ENCODE peak calls at places on chromosome 2, in five cellular contexts. V, W, D, O and B are unnamed samples.

GRCh38 chr2:222358876-222359275 is 60.1 kb upstream of the PAX3 start:
- DNase-seq in W (no peak), D (peak; percentile 52), O (no peak), V (no peak), B (no peak)

GRCh38 chr2:119367472-119368099 is 809 bp downstream of the DBI start:
- DNase-seq in W (peak; percentile 85), D (peak; percentile 11), V (peak; percentile 84), O (peak; percentile 49), B (peak; percentile 67)

GRCh38 chr2:215419769-215420470 is 15.9 kb downstream of the FN1 start:
- DNase-seq in D (peak; percentile 31), V (no peak), O (no peak), W (no peak), B (no peak)

GRCh38 chr2:96531366-96531765 is 5.2 kb upstream of the ARID5A start:
- DNase-seq in V (no peak), W (peak; percentile 74), O (no peak), D (no peak), B (no peak)

GRCh38 chr2:170739048-170739447 is 23.9 kb downstream of the SP5 start:
- DNase-seq in W (no peak), V (no peak), D (peak; percentile 93), O (peak; percentile 95), B (no peak)

GRCh38 chr2:224982226-224982625 is 60.0 kb downstream of the DOCK10 start:
- DNase-seq in D (peak; percentile 66), W (no peak), V (no peak), O (no peak), B (no peak)

GRCh38 chr2:197001921-197002320 is 75.4 kb upstream of the PGAP1 start:
- DNase-seq in O (no peak), D (no peak), W (no peak), V (no peak), B (no peak)

GRCh38 chr2:48399828-48400552 is 130.0 kb upstream of the STON1 start:
- DNase-seq in O (no peak), W (no peak), D (no peak), V (no peak), B (no peak)

GRCh38 chr2:226556050-226556449 is 243.6 kb downstream of the IRS1 start:
- DNase-seq in W (no peak), V (no peak), O (no peak), D (no peak), B (no peak)

GRCh38 chr2:71554706-71555056 is 101.3 kb downstream of the DYSF start:
- DNase-seq in O (no peak), W (peak; percentile 52), V (no peak), D (no peak), B (no peak)

GRCh38 chr2:240419723-240420122 is 15.7 kb upstream of the GPC1 start:
- DNase-seq in O (no peak), V (no peak), W (no peak), D (no peak), B (peak; percentile 1)

GRCh38 chr2:237475704-237476107 is 11.3 kb upstream of the MLPH start:
- DNase-seq in V (no peak), D (no peak), W (no peak), O (peak; percentile 92), B (no peak)

GRCh38 chr2:160279813-160280465 is 79.9 kb upstream of the ITGB6 start:
- DNase-seq in W (no peak), D (no peak), V (no peak), O (peak; percentile 84), B (no peak)

GRCh38 chr2:235551965-235552364 is 58.1 kb downstream of the AGAP1 start:
- DNase-seq in D (peak; percentile 47), W (peak; percentile 54), V (peak; percentile 68), O (peak; percentile 53), B (peak; percentile 68)

GRCh38 chr2:109325570-109325969 is 196.6 kb downstream of the SH3RF3 start:
- DNase-seq in O (no peak), D (no peak), V (no peak), W (no peak), B (no peak)

GRCh38 chr2:200968735-200969134 is 5.3 kb upstream of the ORC2 start:
- DNase-seq in V (no peak), O (no peak), D (no peak), W (no peak), B (no peak)

GRCh38 chr2:200405599-200406298 is 99.3 kb downstream of the SPATS2L start:
- DNase-seq in D (peak; percentile 89), O (peak; percentile 93), V (peak; percentile 51), W (no peak), B (no peak)

GRCh38 chr2:43227830-43228280 is 1.4 kb upstream of the ZFP36L2 start:
- DNase-seq in O (no peak), D (no peak), W (no peak), V (no peak), B (no peak)

GRCh38 chr2:26471278-26471677 is 6.6 kb downstream of the OTOF start:
- DNase-seq in W (no peak), O (no peak), V (no peak), D (no peak), B (no peak)

GRCh38 chr2:74502720-74503505 is 3.5 kb upstream of the LBX2 start:
- DNase-seq in D (peak; percentile 90), W (peak; percentile 93), V (peak; percentile 90), O (peak; percentile 93), B (peak; percentile 87)

GRCh38 chr2:29525921-29526320 is 395.5 kb downstream of the ALK start:
- DNase-seq in V (no peak), W (no peak), D (no peak), O (no peak), B (no peak)

GRCh38 chr2:180222642-180223041 is 215.5 kb upstream of the CWC22 start:
- DNase-seq in V (peak; percentile 20), W (no peak), D (peak; percentile 94), O (peak; percentile 98), B (no peak)

GRCh38 chr2:168698959-168699358 is 103.5 kb upstream of the NOSTRIN start:
- DNase-seq in V (no peak), D (no peak), W (no peak), O (no peak), B (no peak)

GRCh38 chr2:98508690-98509054 is 64.0 kb downstream of the INPP4A start:
- DNase-seq in D (peak; percentile 89), V (no peak), W (no peak), O (no peak), B (peak; percentile 41)

GRCh38 chr2:68282814-68283812 is 30.8 kb upstream of the PPP3R1 start:
- DNase-seq in O (peak; percentile 63), V (no peak), D (peak; percentile 60), W (no peak), B (no peak)

GRCh38 chr2:218984239-218985020 is 554 bp downstream of the FEV start:
- DNase-seq in D (no peak), O (peak; percentile 30), V (no peak), W (peak; percentile 74), B (no peak)

GRCh38 chr2:218985325-218986091 is 524 bp upstream of the FEV start:
- DNase-seq in W (peak; percentile 39), O (no peak), D (no peak), V (no peak), B (no peak)

GRCh38 chr2:218986148-218986761 is 1.3 kb upstream of the FEV start:
- DNase-seq in O (no peak), V (no peak), D (no peak), W (peak; percentile 30), B (no peak)

GRCh38 chr2:218983971-218984238 is 1.1 kb downstream of the FEV start:
- DNase-seq in W (no peak), O (no peak), V (no peak), D (no peak), B (no peak)

DNA sequence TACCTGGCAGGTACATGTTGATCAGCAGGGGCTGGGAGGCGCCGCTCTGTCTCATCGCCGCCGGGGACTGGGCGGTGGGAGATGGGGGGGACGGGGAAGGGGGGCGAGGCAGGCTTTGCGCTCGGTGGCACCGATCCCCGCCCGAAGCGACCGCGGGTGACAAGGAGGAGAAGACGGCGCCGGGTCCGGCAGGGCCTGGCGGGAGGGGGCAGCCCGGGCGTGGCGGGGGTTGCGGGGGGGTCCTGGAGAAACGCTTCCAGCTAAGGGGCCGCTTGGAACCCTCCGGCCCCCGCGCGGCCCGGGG is at the start of gene FEV:
- DNase-seq in O (no peak), D (no peak), W (peak; percentile 66), V (no peak), B (no peak)
- H3K27me3 ChIP-seq in O (peaks cover 91% of the 10 kb centered on the region), D (peaks cover 71% of the 10 kb centered on the region), W (no peaks in the 10 kb centered on the region), V (peaks cover 90% of the 10 kb centered on the region), B (peaks cover 59% of the 10 kb centered on the region)

DNA sequence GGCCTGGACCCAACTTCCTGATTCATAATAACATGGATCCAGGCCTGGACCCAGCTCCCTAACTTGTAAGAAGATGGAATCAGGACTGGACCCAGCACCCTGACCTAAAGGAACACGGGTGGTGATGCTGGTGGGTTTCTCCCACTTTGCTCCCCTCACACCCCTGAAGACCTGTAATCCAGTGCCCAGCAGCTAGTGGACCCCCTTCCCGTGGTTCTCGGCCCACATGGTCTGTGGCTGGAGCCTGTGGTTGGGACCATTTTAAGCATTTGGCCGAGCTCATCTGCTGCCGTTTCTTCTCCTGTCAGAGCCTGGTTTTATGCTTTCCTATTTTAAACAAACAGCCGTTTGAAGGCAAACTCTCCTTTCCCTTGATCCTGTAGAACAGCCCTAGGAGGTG is 232.8 kb downstream of the EIPR1 start:
- DNase-seq in O (no peak), V (no peak), D (no peak), W (no peak), B (peak; percentile 22)
- H3K4me1 ChIP-seq in O (no peaks in the 10 kb centered on the region), V (no peaks in the 10 kb centered on the region), D (no peaks in the 10 kb centered on the region), W (no peaks in the 10 kb centered on the region), B (no peaks in the 10 kb centered on the region)

DNA sequence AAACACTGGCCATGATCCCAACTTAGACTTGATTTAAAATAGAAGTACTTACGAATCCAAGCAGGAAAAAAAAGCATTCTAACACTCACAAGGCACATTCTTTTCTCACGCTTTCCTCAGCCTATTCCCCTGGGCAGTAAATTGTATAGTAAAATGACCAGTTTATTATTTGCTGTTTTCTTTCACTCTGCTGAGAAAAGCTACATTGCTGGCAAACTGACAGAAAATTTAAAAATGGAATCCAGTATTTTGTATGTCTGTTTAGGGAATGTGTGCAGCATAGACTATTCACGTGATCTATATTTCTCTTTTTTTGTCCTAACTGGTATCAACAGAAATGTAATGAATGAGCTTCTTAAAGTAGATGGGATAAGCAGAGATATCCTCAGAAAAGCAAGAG is 2.7 kb upstream of the TANC1 start:
- DNase-seq in W (no peak), O (no peak), D (peak; percentile 42), V (no peak), B (no peak)
- H3K27me3 ChIP-seq in W (no peaks in the 10 kb centered on the region), O (no peaks in the 10 kb centered on the region), D (no peaks in the 10 kb centered on the region), V (no peaks in the 10 kb centered on the region), B (no peaks in the 10 kb centered on the region)

GRCh38 chr2:120774557-120775160 is 39.0 kb downstream of the GLI2 start:
- DNase-seq in D (no peak), W (peak; percentile 14), V (no peak), O (no peak), B (no peak)
- H3K4me1 ChIP-seq in D (peaks cover 26% of the 10 kb centered on the region), W (no peaks in the 10 kb centered on the region), V (no peaks in the 10 kb centered on the region), O (peaks cover 46% of the 10 kb centered on the region), B (no peaks in the 10 kb centered on the region)

GRCh38 chr2:76169289-76169688 is 458.6 kb upstream of the GCFC2 start:
- DNase-seq in W (no peak), O (no peak), V (no peak), D (no peak), B (no peak)

GRCh38 chr2:76160683-76161082 is 450.0 kb upstream of the GCFC2 start:
- DNase-seq in D (no peak), V (no peak), W (no peak), O (no peak), B (no peak)

GRCh38 chr2:76163860-76164259 is 453.1 kb upstream of the GCFC2 start:
- DNase-seq in D (no peak), V (no peak), W (no peak), O (no peak), B (no peak)
- H3K27me3 ChIP-seq in D (no peaks in the 10 kb centered on the region), V (no peaks in the 10 kb centered on the region), W (no peaks in the 10 kb centered on the region), O (no peaks in the 10 kb centered on the region), B (no peaks in the 10 kb centered on the region)